ENCODE peak calls at places on chromosomes 1 and 21, in nine cellular contexts. E is activated CD8-positive, alpha-beta memory T cell treated with anti-CD3 and anti-CD28 coated beads for 24 hours; Q is thyroid gland; N is endothelial cell; G is activated gamma-delta T cell treated with Interleukin-2 at 50 U/mL for 16 hours; Z is H54; X is activated CD4-positive, alpha-beta T cell treated with anti-CD3 and anti-CD28 coated beads for 24 hours; V is pons; T is stimulated activated CD8-positive, alpha-beta memory T cell treated with anti-CD3 and anti-CD28 coated beads, Interleukin-4, amount 100 ng/mL, for 1 hour. J is an unnamed sample.

GRCh38 chr1:184383772-184384323 is 3.0 kb upstream of the C1orf21 start:
- DNase-seq in Z (no peak), N (no peak), X (no peak), Q (no peak), E (no peak), T (no peak), V (no peak), G (no peak), J (no peak)

GRCh38 chr1:203686091-203686632 is 59.5 kb downstream of the ATP2B4 start:
- DNase-seq in E (no peak), Q (no peak), Z (no peak), G (no peak), X (no peak), N (no peak), T (no peak), V (peak; percentile 23), J (no peak)

GRCh38 chr1:109266965-109267364 is 16.0 kb downstream of the PSRC1 start:
- DNase-seq in G (no peak), X (no peak), Z (no peak), T (no peak), N (no peak), E (no peak), V (no peak), Q (no peak), J (no peak)

GRCh38 chr1:8371372-8371991 is 53.6 kb downstream of the SLC45A1 start:
- DNase-seq in N (no peak), Z (no peak), Q (peak; percentile 29), X (no peak), T (no peak), G (no peak), E (no peak), V (no peak), J (no peak)

GRCh38 chr1:110084226-110085078 is 14.0 kb upstream of the ALX3 start:
- DNase-seq in X (no peak), Z (no peak), N (no peak), E (peak; percentile 68), V (peak; percentile 31), Q (peak; percentile 43), T (no peak), G (no peak), J (no peak)

GRCh38 chr1:121483961-121484424 is 299.2 kb downstream of the SRGAP2C start:
- DNase-seq in E (no peak), Q (no peak), X (no peak), Z (peak; percentile 3), N (no peak), T (no peak), V (no peak), G (no peak), J (peak; percentile 69)

GRCh38 chr1:116956378-116956777 is 45.2 kb upstream of the CD101 start:
- DNase-seq in N (no peak), E (no peak), T (no peak), Z (no peak), V (no peak), Q (peak; percentile 43), X (no peak), G (no peak), J (no peak)

GRCh38 chr1:10709646-10710045 is 86.8 kb downstream of the CASZ1 start:
- DNase-seq in E (no peak), G (no peak), T (no peak), Q (no peak), V (no peak), X (no peak), Z (no peak), N (no peak), J (no peak)

GRCh38 chr1:29121951-29122661 is 1.6 kb downstream of the TMEM200B start:
- DNase-seq in V (no peak), X (no peak), Q (no peak), E (no peak), T (no peak), N (peak; percentile 32), Z (no peak), G (no peak), J (peak; percentile 19)

GRCh38 chr1:16318544-16318943 is 33.7 kb downstream of the FBXO42 start:
- DNase-seq in Z (no peak), G (no peak), T (no peak), V (peak; percentile 26), X (no peak), E (no peak), Q (peak; percentile 27), N (no peak), J (no peak)

GRCh38 chr21:35198004-35198403 is 148.9 kb upstream of the RUNX1 start:
- DNase-seq in V (no peak), Q (no peak), Z (no peak), T (no peak), N (no peak), E (no peak), X (no peak), G (no peak), J (peak; percentile 96)

GRCh38 chr1:7046891-7047290 is 261.6 kb downstream of the CAMTA1 start:
- DNase-seq in E (no peak), Q (no peak), Z (no peak), G (no peak), T (no peak), V (no peak), X (no peak), N (no peak), J (no peak)

GRCh38 chr21:32800056-32800455 is 28.5 kb upstream of the PAXBP1 start:
- DNase-seq in E (no peak), G (no peak), Z (no peak), T (no peak), X (no peak), N (no peak), Q (no peak), V (no peak), J (no peak)

GRCh38 chr21:17688912-17689874 is 76.5 kb upstream of the BTG3 start:
- DNase-seq in Q (peak; percentile 81), N (no peak), T (peak; percentile 33), G (peak; percentile 38), X (peak; percentile 42), Z (no peak), V (peak; percentile 31), E (peak; percentile 76), J (no peak)

GRCh38 chr1:183635606-183636333 is at the start of gene ARPC5:
- DNase-seq in Z (peak; percentile 75), N (peak; percentile 97), X (peak; percentile 95), E (peak; percentile 99), G (peak; percentile 94), T (peak; percentile 92), V (peak; percentile 99), Q (peak; percentile 96), J (peak; percentile 91)

GRCh38 chr1:41740630-41741239 is 178.0 kb downstream of the HIVEP3 start:
- DNase-seq in Z (no peak), E (no peak), T (no peak), V (no peak), Q (no peak), N (no peak), X (no peak), G (no peak), J (no peak)

GRCh38 chr1:70411360-70411844 is 334 bp downstream of the CTH start:
- DNase-seq in X (no peak), E (no peak), G (no peak), V (no peak), T (no peak), N (no peak), Q (no peak), Z (no peak), J (no peak)

GRCh38 chr21:24148461-24148860 is 1458.8 kb downstream of the MRPL39 start:
- DNase-seq in V (no peak), E (no peak), Q (no peak), T (no peak), G (no peak), X (no peak), N (no peak), Z (no peak), J (no peak)

GRCh38 chr1:32060914-32061313 is 11.8 kb upstream of the TMEM39B start:
- DNase-seq in T (no peak), G (no peak), X (no peak), Z (no peak), V (no peak), Q (no peak), N (no peak), E (no peak), J (no peak)

GRCh38 chr1:150178543-150178942 is 28.8 kb downstream of the PLEKHO1 start:
- DNase-seq in Z (no peak), V (no peak), N (no peak), X (no peak), T (no peak), E (no peak), G (no peak), Q (no peak), J (no peak)

GRCh38 chr1:234724517-234725176 is 114.7 kb upstream of the IRF2BP2 start:
- DNase-seq in X (no peak), Z (no peak), V (no peak), E (peak; percentile 74), N (peak; percentile 32), G (no peak), Q (peak; percentile 89), T (no peak), J (no peak)

GRCh38 chr21:46006547-46007497 is 25.3 kb downstream of the COL6A1 start:
- DNase-seq in Z (no peak), T (no peak), N (no peak), X (no peak), G (no peak), Q (no peak), E (no peak), V (no peak), J (no peak)

GRCh38 chr1:180951881-180952656 is 39.4 kb downstream of the KIAA1614 start:
- DNase-seq in Z (no peak), V (no peak), G (no peak), N (no peak), X (no peak), T (no peak), E (no peak), Q (peak; percentile 73), J (no peak)